ENCODE peak calls at places on chromosomes 7 and 10, in nine cellular contexts. Q, V, X, O, P, Z, N, K and R are unnamed samples.

GRCh38 chr10:85979598-85979997 is 387.0 kb downstream of the GRID1 start:
- DNase-seq in Q (no peak), V (no peak), X (peak; percentile 12), O (no peak), P (no peak), Z (no peak), N (no peak), K (no peak), R (no peak)

GRCh38 chr7:128909605-128910568 is 622 bp downstream of the KCP start:
- DNase-seq in Q (no peak), V (no peak), X (peak; percentile 92), O (no peak), P (no peak), Z (no peak), N (no peak), K (peak; percentile 39), R (no peak)

GRCh38 chr7:138527746-138528223 is 67.7 kb downstream of the TRIM24 start:
- DNase-seq in Q (no peak), V (no peak), X (peak; percentile 59), O (no peak), P (peak; percentile 2), Z (peak; percentile 35), N (no peak), K (no peak), R (no peak)

GRCh38 chr7:121372376-121373024 is 23.6 kb downstream of the FAM3C start:
- DNase-seq in Q (no peak), V (no peak), X (no peak), O (peak; percentile 32), P (peak; percentile 29), Z (no peak), N (no peak), K (no peak), R (no peak)

GRCh38 chr7:92621026-92621540 is 30.9 kb upstream of the FAM133B start:
- DNase-seq in Q (no peak), V (peak; percentile 62), X (peak; percentile 71), O (peak; percentile 62), P (peak; percentile 92), Z (no peak), N (peak; percentile 50), K (peak; percentile 71), R (peak; percentile 67)

GRCh38 chr7:35253182-35253679 is 669 bp downstream of the TBX20 start:
- DNase-seq in Q (no peak), V (no peak), X (peak; percentile 75), O (no peak), P (no peak), Z (no peak), N (no peak), K (no peak), R (no peak)

GRCh38 chr7:147196476-147196875 is 1079.9 kb downstream of the CNTNAP2 start:
- DNase-seq in Q (no peak), V (no peak), X (no peak), O (no peak), P (no peak), Z (no peak), N (no peak), K (no peak), R (no peak)

GRCh38 chr7:79217468-79217867 is 236.0 kb downstream of the MAGI2 start:
- DNase-seq in Q (no peak), V (no peak), X (no peak), O (no peak), P (peak; percentile 34), Z (no peak), N (no peak), K (no peak), R (no peak)

GRCh38 chr10:98047009-98047741 is 16.8 kb upstream of the CRTAC1 start:
- DNase-seq in Q (no peak), V (no peak), X (no peak), O (no peak), P (no peak), Z (no peak), N (no peak), K (no peak), R (no peak)

GRCh38 chr7:46603780-46604725 is 683.0 kb upstream of the IGFBP3 start:
- DNase-seq in Q (peak; percentile 76), V (no peak), X (no peak), O (no peak), P (no peak), Z (no peak), N (no peak), K (peak; percentile 74), R (peak; percentile 10)

GRCh38 chr10:116765549-116766162 is 23.3 kb upstream of the HSPA12A start:
- DNase-seq in Q (no peak), V (no peak), X (no peak), O (no peak), P (no peak), Z (peak; percentile 56), N (no peak), K (peak; percentile 73), R (no peak)

GRCh38 chr7:2930310-2931033 is 86.4 kb upstream of the GNA12 start:
- DNase-seq in Q (peak; percentile 21), V (no peak), X (peak; percentile 31), O (no peak), P (no peak), Z (no peak), N (no peak), K (peak; percentile 1), R (no peak)

GRCh38 chr7:137172105-137172590 is 171.4 kb downstream of the PTN start:
- DNase-seq in Q (no peak), V (no peak), X (no peak), O (no peak), P (no peak), Z (no peak), N (no peak), K (no peak), R (peak; percentile 98)